ENCODE peak calls at places on chromosomes 12 and 14, in ten cellular contexts. J, I, K, D, M, F, R, P, G and Y are unnamed samples. For H3K4me1, the result is how much of the 10 kb centered on the place peaks cover.

GRCh38 chr14:71365305-71365865 is 458.1 kb downstream of the PCNX1 start:
- DNase-seq in J (no peak), I (no peak), K (no peak), D (no peak), M (no peak), F (no peak), R (no peak), P (no peak), G (peak), Y (no peak)

GRCh38 chr12:20451759-20452158 is 83.4 kb downstream of the PDE3A start:
- DNase-seq in J (no peak), I (no peak), K (no peak), D (peak), M (no peak), F (no peak), R (no peak), P (no peak), G (peak), Y (no peak)

GRCh38 chr14:28461379-28461778 is 305.2 kb upstream of the FOXG1 start:
- DNase-seq in J (no peak), I (no peak), K (no peak), D (no peak), M (no peak), F (no peak), R (no peak), P (no peak), G (no peak), Y (no peak)

GRCh38 chr12:40921563-40922163 is 229.4 kb downstream of the CNTN1 start:
- DNase-seq in J (no peak), I (no peak), K (no peak), D (peak), M (no peak), F (no peak), R (peak), P (peak), G (peak), Y (no peak)

GRCh38 chr12:132152921-132153321 is 8.7 kb downstream of the NOC4L start:
- DNase-seq in J (no peak), I (peak), K (no peak), D (no peak), M (no peak), F (peak), R (no peak), P (no peak), G (no peak), Y (no peak)

GRCh38 chr14:51006781-51007211 is 62.5 kb upstream of the PYGL start:
- DNase-seq in J (peak), I (no peak), K (no peak), D (peak), M (no peak), F (peak), R (no peak), P (no peak), G (peak), Y (no peak)

GRCh38 chr12:14264316-14264715 is 101.2 kb upstream of the ATF7IP start:
- DNase-seq in J (no peak), I (no peak), K (no peak), D (peak), M (no peak), F (no peak), R (no peak), P (no peak), G (peak), Y (no peak)

GRCh38 chr12:130017571-130018449 is 114.0 kb upstream of the TMEM132D start:
- DNase-seq in J (peak), I (no peak), K (no peak), D (no peak), M (no peak), F (no peak), R (no peak), P (peak), G (no peak), Y (no peak)

GRCh38 chr12:119061208-119061796 is 80.0 kb downstream of the SRRM4 start:
- DNase-seq in J (no peak), I (peak), K (no peak), D (peak), M (peak), F (no peak), R (peak), P (peak), G (peak), Y (no peak)

GRCh38 chr14:76699901-76700590 is 61.2 kb upstream of the VASH1 start:
- DNase-seq in J (no peak), I (no peak), K (no peak), D (no peak), M (peak), F (peak), R (no peak), P (no peak), G (no peak), Y (peak)

GRCh38 chr14:103653802-103654201 is 24.8 kb downstream of the KLC1 start:
- DNase-seq in J (no peak), I (no peak), K (no peak), D (no peak), M (no peak), F (no peak), R (no peak), P (no peak), G (no peak), Y (no peak)

GRCh38 chr12:114274131-114274530 is 131.8 kb downstream of the TBX5 start:
- DNase-seq in J (no peak), I (no peak), K (no peak), D (no peak), M (no peak), F (no peak), R (no peak), P (no peak), G (no peak), Y (no peak)

DNA sequence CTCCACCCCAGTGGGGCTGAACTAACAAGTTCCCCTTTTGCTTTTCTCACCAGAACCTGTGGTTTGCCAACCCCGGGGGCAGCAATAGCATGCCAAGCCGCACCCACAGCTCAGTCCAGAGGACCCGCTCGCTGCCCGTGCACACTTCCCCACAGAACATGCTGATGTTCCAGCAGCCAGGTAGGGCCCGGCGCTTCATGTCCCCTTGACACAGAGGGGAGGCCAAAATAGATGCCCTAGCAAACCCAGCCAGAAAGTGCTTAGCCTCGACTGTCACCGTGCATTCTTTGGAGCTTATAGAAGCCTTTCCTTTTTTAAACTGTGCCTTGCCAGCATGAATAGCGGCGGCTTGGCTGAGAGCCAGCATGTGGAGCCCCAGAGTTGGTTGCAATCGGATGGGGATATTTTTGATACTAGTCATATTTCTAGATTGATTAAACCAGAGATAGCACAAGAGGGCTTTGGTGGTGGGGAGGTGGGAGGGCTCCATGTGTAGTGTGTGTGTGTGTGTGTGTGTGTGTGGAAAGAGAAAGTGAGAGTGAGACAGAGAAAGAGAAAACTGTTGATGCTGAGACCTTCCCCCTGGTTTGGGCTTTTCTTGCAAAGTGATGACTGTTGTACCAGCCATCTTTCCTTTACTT is 126.1 kb downstream of the GCH1 start:
- DNase-seq in J (peak), I (peak), K (no peak), D (peak), M (peak), F (peak), R (no peak), P (no peak), G (peak), Y (no peak)
- H3K4me1 ChIP-seq in J (under half), I (under half), K (under half), D (under half), M (under half), F (under half), R (under half), P (under half), G (under half), Y (under half)

DNA sequence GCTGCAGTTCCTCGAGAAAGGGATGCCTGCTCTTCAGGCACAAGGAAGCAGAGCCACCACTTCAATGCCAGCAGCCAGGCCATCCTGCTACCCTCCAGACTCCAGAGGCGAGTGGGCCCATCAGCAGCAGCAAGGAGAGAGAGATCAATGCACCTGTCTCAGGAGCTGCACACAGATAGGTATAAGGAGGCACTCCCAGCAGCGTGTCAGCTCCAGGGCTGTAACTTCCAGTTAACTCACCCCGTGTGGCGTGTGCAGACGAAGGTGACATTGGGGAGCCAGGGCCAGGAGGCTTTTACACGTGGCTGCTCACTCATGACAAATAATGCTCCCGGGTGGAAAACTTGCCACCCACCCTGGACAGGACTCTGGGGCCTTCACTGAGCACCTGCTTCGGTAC is 24.2 kb downstream of the GALNT16 start:
- DNase-seq in J (no peak), I (no peak), K (no peak), D (no peak), M (no peak), F (peak), R (no peak), P (no peak), G (no peak), Y (peak)
- H3K4me1 ChIP-seq in J (under half), I (under half), K (under half), D (under half), M (under half), F (under half), R (under half), P (under half), G (under half), Y (under half)

GRCh38 chr14:65229431-65230286 is 127.3 kb upstream of the MAX start:
- DNase-seq in J (peak), I (peak), K (no peak), D (peak), M (peak), F (peak), R (peak), P (peak), G (no peak), Y (no peak)
- H3K4me1 ChIP-seq in J (under half), I (under half), K (under half), D (under half), M (under half), F (under half), R (half or more), P (half or more), G (under half), Y (under half)

GRCh38 chr12:124494751-124495129 is 72.7 kb downstream of the NCOR2 start:
- DNase-seq in J (no peak), I (no peak), K (no peak), D (no peak), M (no peak), F (no peak), R (no peak), P (no peak), G (no peak), Y (no peak)
- H3K4me1 ChIP-seq in J (half or more), I (half or more), K (under half), D (half or more), M (under half), F (under half), R (under half), P (under half), G (under half), Y (half or more)

GRCh38 chr12:109640961-109641360 is 67.4 kb downstream of the MVK start:
- DNase-seq in J (no peak), I (no peak), K (no peak), D (no peak), M (no peak), F (no peak), R (no peak), P (no peak), G (no peak), Y (no peak)

GRCh38 chr12:109639473-109639872 is 65.9 kb downstream of the MVK start:
- DNase-seq in J (no peak), I (no peak), K (no peak), D (no peak), M (no peak), F (no peak), R (no peak), P (no peak), G (no peak), Y (no peak)

GRCh38 chr12:109637341-109637740 is 63.7 kb downstream of the MVK start:
- DNase-seq in J (peak), I (no peak), K (no peak), D (no peak), M (no peak), F (no peak), R (no peak), P (no peak), G (no peak), Y (no peak)

GRCh38 chr12:109637996-109638395 is 64.4 kb downstream of the MVK start:
- DNase-seq in J (no peak), I (no peak), K (no peak), D (no peak), M (no peak), F (no peak), R (no peak), P (no peak), G (no peak), Y (no peak)

GRCh38 chr12:109638735-109639134 is 65.1 kb downstream of the MVK start:
- DNase-seq in J (no peak), I (no peak), K (no peak), D (no peak), M (no peak), F (no peak), R (no peak), P (no peak), G (no peak), Y (no peak)
- H3K4me1 ChIP-seq in J (under half), I (under half), K (under half), D (under half), M (under half), F (under half), R (under half), P (under half), G (under half), Y (under half)

GRCh38 chr12:53498235-53498630 is 1.0 kb downstream of the MAP3K12 start:
- DNase-seq in J (no peak), I (no peak), K (no peak), D (no peak), M (no peak), F (no peak), R (no peak), P (no peak), G (no peak), Y (no peak)

GRCh38 chr12:53501615-53502181 is 615 bp downstream of the TARBP2 start:
- DNase-seq in J (no peak), I (no peak), K (no peak), D (no peak), M (peak), F (no peak), R (no peak), P (no peak), G (no peak), Y (peak)

GRCh38 chr12:53499261-53500118 is at the start of gene MAP3K12:
- DNase-seq in J (peak), I (peak), K (peak), D (peak), M (peak), F (peak), R (peak), P (peak), G (peak), Y (no peak)

GRCh38 chr12:53500776-53501614 is at the start of gene TARBP2:
- DNase-seq in J (peak), I (peak), K (peak), D (peak), M (peak), F (peak), R (peak), P (peak), G (peak), Y (peak)

GRCh38 chr12:53500119-53500775 is 836 bp upstream of the TARBP2 start:
- DNase-seq in J (peak), I (peak), K (no peak), D (peak), M (peak), F (peak), R (no peak), P (peak), G (peak), Y (peak)
- H3K4me1 ChIP-seq in J (under half), I (half or more), K (under half), D (under half), M (under half), F (under half), R (under half), P (under half), G (under half), Y (under half)

GRCh38 chr12:123396543-123396942 is 12.6 kb downstream of the KMT5A start:
- DNase-seq in J (no peak), I (no peak), K (no peak), D (no peak), M (no peak), F (no peak), R (no peak), P (no peak), G (no peak), Y (no peak)

GRCh38 chr12:123395236-123395635 is 11.3 kb downstream of the KMT5A start:
- DNase-seq in J (no peak), I (no peak), K (no peak), D (no peak), M (no peak), F (no peak), R (no peak), P (no peak), G (no peak), Y (no peak)

GRCh38 chr12:123397400-123397799 is 13.5 kb downstream of the KMT5A start:
- DNase-seq in J (no peak), I (no peak), K (no peak), D (no peak), M (no peak), F (no peak), R (no peak), P (no peak), G (no peak), Y (no peak)

GRCh38 chr12:123398177-123398916 is 14.4 kb downstream of the KMT5A start:
- DNase-seq in J (no peak), I (no peak), K (no peak), D (no peak), M (peak), F (peak), R (no peak), P (no peak), G (peak), Y (peak)

DNA sequence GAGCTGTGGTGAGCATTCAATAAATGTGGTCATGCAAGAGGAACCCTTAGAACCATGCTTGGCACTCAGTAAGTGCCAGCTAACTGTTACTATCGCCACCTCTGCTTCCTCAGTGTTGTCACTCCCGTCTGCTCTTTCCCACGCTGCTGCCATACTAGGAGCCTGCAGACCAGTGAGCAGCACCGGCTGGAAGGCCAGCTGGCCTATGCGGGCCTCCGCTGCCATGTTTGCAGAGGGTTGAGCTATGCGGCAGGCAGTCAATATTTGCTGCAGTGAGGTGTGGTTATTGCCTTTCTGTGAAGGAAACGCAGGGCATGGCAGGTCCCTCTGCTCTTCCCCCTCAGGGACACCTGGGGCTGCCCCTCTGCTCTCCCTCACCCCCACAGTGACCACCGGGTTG is 13.0 kb downstream of the KMT5A start:
- DNase-seq in J (no peak), I (no peak), K (no peak), D (no peak), M (no peak), F (no peak), R (no peak), P (no peak), G (no peak), Y (no peak)
- H3K4me1 ChIP-seq in J (under half), I (under half), K (under half), D (under half), M (under half), F (half or more), R (under half), P (under half), G (under half), Y (under half)